ENCODE peak calls at places on chromosomes 11 and 22, in ten cellular contexts. S is endothelial cell; L is foreskin keratinocyte; W is left ventricle myocardium inferior; M is pulmonary artery endothelial cell; U is skeletal muscle cell; N is stimulated activated naive CD8-positive, alpha-beta T cell treated with anti-CD3 and anti-CD28 coated beads, Interleukin-15, Interleukin-2, amounts not matched to agents 100 U/mL and 50 U/mL, for 24 hours; J is stimulated activated CD4-positive, alpha-beta T cell treated with anti-CD3 and anti-CD28 coated beads, Interleukin-2, amount 100 ng/mL, for 48 hours; E is T-helper 2 cell; R is breast epithelium. I is an unnamed sample.

GRCh38 chr22:20089977-20090729 is 10.1 kb downstream of the DGCR8 start:
- DNase-seq in S (no peak), L (no peak), W (no peak), M (no peak), U (peak; percentile 22), N (no peak), J (no peak), E (no peak), R (no peak), I (no peak)

GRCh38 chr22:17079572-17079971 is 5.2 kb upstream of the IL17RA start:
- DNase-seq in S (no peak), L (no peak), W (no peak), M (no peak), U (no peak), N (no peak), J (no peak), E (no peak), R (no peak), I (peak; percentile 32)

GRCh38 chr11:118565062-118565461 is 669 bp downstream of the IFT46 start:
- DNase-seq in S (no peak), L (peak; percentile 8), W (peak; percentile 26), M (no peak), U (no peak), N (no peak), J (no peak), E (no peak), R (peak; percentile 66), I (peak; percentile 29)

GRCh38 chr22:33385611-33386010 is 327.4 kb upstream of the SYN3 start:
- DNase-seq in S (no peak), L (no peak), W (no peak), M (no peak), U (no peak), N (no peak), J (no peak), E (no peak), R (no peak), I (no peak)

GRCh38 chr11:10590516-10590915 is 22.1 kb upstream of the LYVE1 start:
- DNase-seq in S (no peak), L (no peak), W (no peak), M (no peak), U (no peak), N (no peak), J (no peak), E (no peak), R (no peak), I (no peak)

GRCh38 chr11:11842426-11843008 is 745 bp downstream of the USP47 start:
- DNase-seq in S (no peak), L (peak; percentile 72), W (peak; percentile 23), M (no peak), U (peak; percentile 77), N (peak; percentile 66), J (peak; percentile 42), E (peak; percentile 43), R (peak; percentile 55), I (peak; percentile 60)

GRCh38 chr22:37176464-37177061 is 11.5 kb downstream of the C1QTNF6 start:
- DNase-seq in S (no peak), L (no peak), W (peak; percentile 79), M (peak; percentile 75), U (peak; percentile 67), N (no peak), J (no peak), E (no peak), R (peak; percentile 58), I (peak; percentile 90)

GRCh38 chr11:1931791-1932480 is 12.4 kb downstream of the TNNT3 start:
- DNase-seq in S (no peak), L (no peak), W (no peak), M (no peak), U (no peak), N (no peak), J (no peak), E (no peak), R (no peak), I (no peak)

GRCh38 chr11:112157274-112157766 is 6.6 kb downstream of the IL18 start:
- DNase-seq in S (no peak), L (peak; percentile 100), W (no peak), M (peak; percentile 60), U (peak; percentile 95), N (no peak), J (no peak), E (no peak), R (peak; percentile 52), I (peak; percentile 61)

GRCh38 chr11:132423266-132423665 is 1052.9 kb downstream of the NTM start:
- DNase-seq in S (no peak), L (no peak), W (no peak), M (no peak), U (no peak), N (no peak), J (no peak), E (no peak), R (no peak), I (no peak)

GRCh38 chr11:65894034-65894591 is 3.6 kb downstream of the CCDC85B start:
- DNase-seq in S (no peak), L (no peak), W (peak; percentile 64), M (no peak), U (no peak), N (no peak), J (no peak), E (no peak), R (no peak), I (peak; percentile 87)

GRCh38 chr22:43346521-43346929 is 3.4 kb upstream of the SCUBE1 start:
- DNase-seq in S (peak; percentile 77), L (peak; percentile 11), W (peak; percentile 67), M (no peak), U (no peak), N (peak; percentile 77), J (peak; percentile 63), E (peak; percentile 46), R (peak; percentile 39), I (no peak)

I was measured in lower leg skin.